ENCODE peak calls at places on chromosomes 6 and 20, in ten cellular contexts. T is MM.1S, S is GM12878, X is fibroblast of mammary gland, G is A673, J is AG04450, D is cardiac fibroblast, K is kidney epithelial cell, F is astrocyte of the cerebellum, A is astrocyte of the spinal cord. P is an unnamed sample.
A peak's percentile ranks its signal among the peaks of the same experiment; 100 is the strongest.

GRCh38 chr20:18734525-18735189 is 78.9 kb upstream of the SCP2D1 start:
- DNase-seq in T (no peak), S (no peak), X (peak; percentile 26), G (no peak), J (no peak), D (no peak), K (no peak), F (no peak), A (no peak), P (no peak)

GRCh38 chr6:53615633-53616449 is 49.7 kb downstream of the KLHL31 start:
- DNase-seq in T (no peak), S (no peak), X (peak; percentile 86), G (no peak), J (peak; percentile 61), D (peak; percentile 87), K (peak; percentile 89), F (peak; percentile 22), A (peak; percentile 76), P (peak; percentile 99)

GRCh38 chr20:25178563-25179438 is 16.7 kb upstream of the ENTPD6 start:
- DNase-seq in T (peak; percentile 48), S (no peak), X (peak; percentile 93), G (peak; percentile 49), J (peak; percentile 38), D (peak; percentile 93), K (peak; percentile 14), F (peak; percentile 55), A (peak; percentile 83), P (no peak)

GRCh38 chr6:156801712-156802111 is 24.5 kb downstream of the ARID1B start:
- DNase-seq in T (no peak), S (no peak), X (no peak), G (no peak), J (no peak), D (no peak), K (no peak), F (no peak), A (no peak), P (no peak)

GRCh38 chr6:35170166-35170565 is 29.0 kb upstream of the TCP11 start:
- DNase-seq in T (no peak), S (no peak), X (peak; percentile 89), G (no peak), J (no peak), D (peak; percentile 85), K (no peak), F (no peak), A (peak; percentile 52), P (no peak)

GRCh38 chr20:31606928-31607639 is 2.0 kb downstream of the ID1 start:
- DNase-seq in T (no peak), S (no peak), X (peak; percentile 79), G (peak; percentile 55), J (no peak), D (peak; percentile 59), K (no peak), F (peak; percentile 79), A (peak; percentile 85), P (no peak)

GRCh38 chr6:72715119-72715518 is 93.3 kb downstream of the KCNQ5 start:
- DNase-seq in T (no peak), S (no peak), X (no peak), G (no peak), J (no peak), D (no peak), K (no peak), F (no peak), A (no peak), P (no peak)

GRCh38 chr20:47708140-47708807 is 77.0 kb downstream of the SULF2 start:
- DNase-seq in T (no peak), S (peak; percentile 30), X (no peak), G (no peak), J (no peak), D (no peak), K (no peak), F (no peak), A (no peak), P (no peak)

GRCh38 chr6:52233975-52234823 is 10.1 kb downstream of the IL17F start:
- DNase-seq in T (peak; percentile 60), S (no peak), X (peak; percentile 86), G (peak; percentile 91), J (peak; percentile 18), D (peak; percentile 52), K (peak; percentile 58), F (peak; percentile 12), A (peak; percentile 49), P (peak; percentile 38)

GRCh38 chr6:52227495-52227894 is 16.8 kb downstream of the IL17F start:
- DNase-seq in T (peak; percentile 86), S (peak; percentile 94), X (peak; percentile 5), G (no peak), J (no peak), D (no peak), K (no peak), F (no peak), A (no peak), P (no peak)

GRCh38 chr6:52231411-52232127 is 12.7 kb downstream of the IL17F start:
- DNase-seq in T (peak; percentile 35), S (peak; percentile 55), X (no peak), G (no peak), J (no peak), D (no peak), K (no peak), F (no peak), A (no peak), P (no peak)

GRCh38 chr6:52230685-52231084 is 13.6 kb downstream of the IL17F start:
- DNase-seq in T (no peak), S (no peak), X (peak; percentile 29), G (no peak), J (no peak), D (no peak), K (no peak), F (no peak), A (no peak), P (no peak)

DNA sequence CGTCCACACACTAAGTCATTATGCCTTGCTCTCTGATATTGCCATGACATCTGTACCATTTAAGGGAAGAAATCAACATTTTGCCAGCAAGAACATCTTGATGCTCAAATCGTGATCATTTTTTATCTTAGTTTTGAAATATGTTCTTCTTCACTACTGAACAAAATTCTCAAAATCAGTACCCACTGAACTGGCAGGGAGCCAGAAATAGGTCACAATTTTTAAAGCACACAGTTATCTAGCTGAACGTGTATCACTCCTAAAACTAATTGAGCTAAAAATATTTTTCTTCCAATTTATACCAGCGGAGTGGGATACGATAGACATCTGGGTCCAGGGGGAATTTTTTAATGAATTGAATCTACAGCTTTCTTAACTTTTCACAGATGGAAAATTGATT is 11.3 kb downstream of the IL17F start:
- DNase-seq in T (no peak), S (no peak), X (no peak), G (no peak), J (no peak), D (no peak), K (no peak), F (no peak), A (no peak), P (no peak)
- H3K4me3 ChIP-seq in T (no peak overlapping the region), S (no peak overlapping the region), X (no peak overlapping the region), G (no peak overlapping the region), J (no peak overlapping the region), D (no peak overlapping the region), K (no peak overlapping the region), F (no peak overlapping the region), A (no peak overlapping the region), P (no peak overlapping the region)

GRCh38 chr6:28922004-28922840 is 1.6 kb downstream of the TRIM27 start:
- DNase-seq in T (peak; percentile 30), S (no peak), X (peak; percentile 39), G (no peak), J (no peak), D (peak; percentile 52), K (no peak), F (no peak), A (peak; percentile 22), P (no peak)

GRCh38 chr6:28927856-28928255 is 4.1 kb upstream of the TRIM27 start:
- DNase-seq in T (no peak), S (no peak), X (no peak), G (no peak), J (no peak), D (no peak), K (no peak), F (no peak), A (no peak), P (no peak)

GRCh38 chr6:28922841-28923317 is 906 bp downstream of the TRIM27 start:
- DNase-seq in T (peak; percentile 36), S (no peak), X (peak; percentile 35), G (peak; percentile 18), J (no peak), D (peak; percentile 51), K (no peak), F (no peak), A (peak; percentile 40), P (no peak)

GRCh38 chr6:28920281-28920680 is 3.5 kb downstream of the TRIM27 start:
- DNase-seq in T (no peak), S (no peak), X (no peak), G (no peak), J (no peak), D (no peak), K (no peak), F (no peak), A (no peak), P (no peak)

GRCh38 chr6:28923318-28924102 is at the start of gene TRIM27:
- DNase-seq in T (peak; percentile 90), S (peak; percentile 34), X (peak; percentile 71), G (peak; percentile 90), J (peak; percentile 37), D (peak; percentile 82), K (no peak), F (no peak), A (peak; percentile 85), P (no peak)
- TF ChIP-seq CTCF in T (no peak), S (no peak), X (no peak), G (no peak), J (no peak), D (no peak), K (no peak), F (peak; percentile 5), A (no peak), P (no peak)

GRCh38 chr6:13877116-13877515 is 47.6 kb upstream of the RNF182 start:
- DNase-seq in T (no peak), S (no peak), X (peak; percentile 57), G (no peak), J (peak; percentile 10), D (peak; percentile 36), K (no peak), F (no peak), A (peak; percentile 15), P (no peak)

GRCh38 chr6:13872681-13873080 is 52.1 kb upstream of the RNF182 start:
- DNase-seq in T (no peak), S (no peak), X (no peak), G (no peak), J (no peak), D (no peak), K (no peak), F (no peak), A (no peak), P (no peak)

GRCh38 chr6:13870185-13870584 is 54.6 kb upstream of the RNF182 start:
- DNase-seq in T (no peak), S (no peak), X (no peak), G (no peak), J (no peak), D (no peak), K (no peak), F (no peak), A (no peak), P (no peak)

GRCh38 chr6:13873288-13874190 is 51.2 kb upstream of the RNF182 start:
- DNase-seq in T (peak; percentile 55), S (peak; percentile 5), X (peak; percentile 11), G (peak; percentile 80), J (no peak), D (peak; percentile 15), K (peak; percentile 55), F (no peak), A (no peak), P (peak; percentile 40)

DNA sequence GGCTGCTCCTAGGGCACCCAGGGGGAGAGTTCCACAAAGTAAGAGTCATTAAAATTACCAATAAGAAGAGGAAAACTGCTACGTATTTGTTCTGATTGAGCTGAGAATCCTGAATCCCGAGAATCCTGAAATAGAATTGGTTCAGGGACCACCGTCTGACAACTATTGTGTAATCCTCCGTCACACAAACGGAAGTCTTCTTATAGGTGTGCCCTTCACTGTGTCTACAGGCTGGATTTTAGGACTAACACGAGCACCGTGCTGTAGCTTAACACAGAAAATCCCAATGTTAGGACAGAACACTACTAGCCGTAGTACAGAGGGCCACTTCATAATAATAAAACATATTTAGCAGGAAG is 50.6 kb upstream of the RNF182 start:
- DNase-seq in T (no peak), S (no peak), X (no peak), G (no peak), J (no peak), D (no peak), K (no peak), F (no peak), A (no peak), P (no peak)
- H3K4me3 ChIP-seq in T (peak overlapping the region; percentile 60), S (peak overlapping the region; percentile 47), X (no peak overlapping the region), G (peak overlapping the region; percentile 38), J (peak overlapping the region; percentile 59), D (peak overlapping the region; percentile 44), K (peak overlapping the region; percentile 32), F (peak overlapping the region; percentile 45), A (peak overlapping the region; percentile 36), P (peak overlapping the region; percentile 59)

GRCh38 chr20:6142348-6142993 is 19.6 kb upstream of the FERMT1 start:
- DNase-seq in T (peak; percentile 62), S (peak; percentile 9), X (peak; percentile 67), G (peak; percentile 62), J (peak; percentile 23), D (peak; percentile 79), K (no peak), F (peak; percentile 55), A (peak; percentile 62), P (no peak)

GRCh38 chr20:6140947-6141346 is 18.1 kb upstream of the FERMT1 start:
- DNase-seq in T (no peak), S (no peak), X (peak; percentile 4), G (peak; percentile 50), J (no peak), D (peak; percentile 23), K (no peak), F (no peak), A (no peak), P (no peak)
- TF ChIP-seq CTCF in T (peak; percentile 41), S (peak; percentile 10), X (peak; percentile 30), G (peak; percentile 43), J (peak; percentile 16), D (no peak), K (peak; percentile 9), F (peak; percentile 23), A (peak; percentile 28), P (peak; percentile 37)

P was measured in epithelial cell of proximal tubule.